ENCODE peak calls at places on chromosomes 12 and 14, in five cellular contexts. G is K562, V is HepG2, W is sigmoid colon, Q is transverse colon. E is an unnamed sample.

GRCh38 chr12:121697093-121697698 is 15.4 kb upstream of the TMEM120B start:
- DNase-seq in G (peak; percentile 65), V (peak; percentile 53), W (no peak), Q (no peak), E (no peak)

GRCh38 chr14:91891721-91892220 is 24.4 kb upstream of the TC2N start:
- DNase-seq in G (no peak), V (no peak), W (no peak), Q (no peak), E (no peak)

GRCh38 chr14:94686511-94687160 is 74.4 kb downstream of the SERPINA3 start:
- DNase-seq in G (no peak), V (no peak), W (peak; percentile 56), Q (no peak), E (no peak)

GRCh38 chr14:49315570-49315969 is 270.6 kb downstream of the RPS29 start:
- DNase-seq in G (no peak), V (no peak), W (no peak), Q (no peak), E (no peak)

GRCh38 chr14:30849354-30849753 is 25.0 kb upstream of the COCH start:
- DNase-seq in G (no peak), V (no peak), W (no peak), Q (peak; percentile 17), E (no peak)

GRCh38 chr12:131618303-131618658 is 92.6 kb upstream of the SFSWAP start:
- DNase-seq in G (peak; percentile 44), V (no peak), W (no peak), Q (no peak), E (no peak)

GRCh38 chr12:122449317-122449716 is 26.8 kb upstream of the CLIP1 start:
- DNase-seq in G (peak; percentile 22), V (peak; percentile 82), W (no peak), Q (no peak), E (no peak)

GRCh38 chr14:96254696-96255095 is 1.3 kb upstream of the BDKRB1 start:
- DNase-seq in G (no peak), V (no peak), W (peak; percentile 79), Q (no peak), E (no peak)

GRCh38 chr14:34873591-34874385 is 1.4 kb downstream of the BAZ1A start:
- DNase-seq in G (peak; percentile 91), V (no peak), W (peak; percentile 91), Q (peak; percentile 86), E (peak; percentile 95)

GRCh38 chr14:100982356-100982755 is 78.8 kb upstream of the RTL1 start:
- DNase-seq in G (no peak), V (no peak), W (no peak), Q (no peak), E (no peak)

GRCh38 chr14:50523271-50524041 is 8.9 kb downstream of the MAP4K5 start:
- DNase-seq in G (no peak), V (no peak), W (no peak), Q (no peak), E (no peak)

GRCh38 chr14:78567343-78567742 is 397.2 kb downstream of the NRXN3 start:
- DNase-seq in G (no peak), V (no peak), W (no peak), Q (no peak), E (no peak)

GRCh38 chr12:56941299-56942017 is 7.2 kb upstream of the SDR9C7 start:
- DNase-seq in G (peak; percentile 49), V (peak; percentile 94), W (no peak), Q (no peak), E (peak; percentile 89)

GRCh38 chr14:103126873-103127304 is 3.6 kb downstream of the TNFAIP2 start:
- DNase-seq in G (no peak), V (peak; percentile 63), W (peak; percentile 73), Q (peak; percentile 71), E (no peak)

GRCh38 chr12:111446044-111446581 is 40.4 kb downstream of the SH2B3 start:
- DNase-seq in G (peak; percentile 42), V (no peak), W (peak; percentile 75), Q (peak; percentile 71), E (peak; percentile 89)

GRCh38 chr12:111444314-111444705 is 38.6 kb downstream of the SH2B3 start:
- DNase-seq in G (no peak), V (no peak), W (no peak), Q (peak; percentile 12), E (no peak)

GRCh38 chr12:111443586-111443985 is 37.9 kb downstream of the SH2B3 start:
- DNase-seq in G (no peak), V (no peak), W (peak; percentile 61), Q (peak; percentile 23), E (no peak)

GRCh38 chr12:111445311-111446043 is 39.8 kb downstream of the SH2B3 start:
- DNase-seq in G (no peak), V (no peak), W (peak; percentile 63), Q (no peak), E (peak; percentile 58)

GRCh38 chr12:111444706-111445310 is 39.1 kb downstream of the SH2B3 start:
- DNase-seq in G (no peak), V (no peak), W (peak; percentile 87), Q (peak; percentile 80), E (peak; percentile 83)
- TF ChIP-seq CTCF in G (no peak), V (no peak), W (peak; percentile 15), Q (no peak), E (no peak)

GRCh38 chr12:50401383-50402155 is 884 bp downstream of the LARP4 start:
- DNase-seq in G (no peak), V (no peak), W (peak; percentile 67), Q (peak; percentile 13), E (no peak)
- TF ChIP-seq POLR2A in G (no peak), V (no peak), W (no peak), Q (no peak), E (no peak)

GRCh38 chr14:23301969-23302289 is 730 bp downstream of the PPP1R3E start:
- DNase-seq in G (no peak), V (no peak), W (no peak), Q (no peak), E (no peak)
- TF ChIP-seq POLR2AphosphoS5 in G (no peak), V (peak; percentile 83), W (peak; percentile 97), Q (peak; percentile 95), E (peak; percentile 92)

GRCh38 chr12:28963554-28963953 is 185.5 kb upstream of the FAR2 start:
- DNase-seq in G (peak; percentile 14), V (no peak), W (no peak), Q (no peak), E (no peak)
- TF ChIP-seq CTCF in G (no peak), V (no peak), W (no peak), Q (no peak), E (peak; percentile 16)

GRCh38 chr12:123471374-123472068 is 13.6 kb downstream of the SNRNP35 start:
- DNase-seq in G (no peak), V (peak; percentile 50), W (no peak), Q (no peak), E (no peak)

GRCh38 chr12:123469978-123470377 is 12.0 kb downstream of the SNRNP35 start:
- DNase-seq in G (no peak), V (no peak), W (no peak), Q (no peak), E (no peak)

GRCh38 chr12:123474493-123475255 is 16.7 kb downstream of the SNRNP35 start:
- DNase-seq in G (no peak), V (no peak), W (no peak), Q (no peak), E (no peak)

GRCh38 chr12:123475256-123475703 is 17.3 kb downstream of the SNRNP35 start:
- DNase-seq in G (no peak), V (no peak), W (no peak), Q (no peak), E (no peak)

DNA sequence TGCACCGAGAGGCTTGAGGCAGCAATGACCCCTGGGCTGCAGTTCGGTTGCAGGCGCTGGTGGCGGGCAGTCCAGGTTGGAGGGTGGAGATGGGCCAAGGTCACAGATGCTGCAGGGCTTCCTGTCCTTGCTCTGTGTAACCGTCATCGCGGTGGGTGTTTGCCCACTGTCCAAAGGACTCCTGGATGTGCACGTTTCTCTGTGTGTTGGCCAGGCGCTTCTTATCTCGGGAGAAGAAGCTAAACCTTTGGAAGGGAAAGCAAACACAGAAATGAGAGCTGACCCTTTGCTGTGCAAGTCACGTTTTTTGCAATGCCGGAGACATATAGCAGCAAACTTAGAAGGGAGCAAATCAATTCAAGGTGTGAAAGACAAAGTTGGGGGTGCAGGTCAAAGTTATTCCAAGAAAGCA is 14.5 kb downstream of the SNRNP35 start:
- DNase-seq in G (no peak), V (peak; percentile 86), W (no peak), Q (no peak), E (no peak)
- TF ChIP-seq POLR2A in G (no peak), V (no peak), W (no peak), Q (no peak), E (no peak)

DNA sequence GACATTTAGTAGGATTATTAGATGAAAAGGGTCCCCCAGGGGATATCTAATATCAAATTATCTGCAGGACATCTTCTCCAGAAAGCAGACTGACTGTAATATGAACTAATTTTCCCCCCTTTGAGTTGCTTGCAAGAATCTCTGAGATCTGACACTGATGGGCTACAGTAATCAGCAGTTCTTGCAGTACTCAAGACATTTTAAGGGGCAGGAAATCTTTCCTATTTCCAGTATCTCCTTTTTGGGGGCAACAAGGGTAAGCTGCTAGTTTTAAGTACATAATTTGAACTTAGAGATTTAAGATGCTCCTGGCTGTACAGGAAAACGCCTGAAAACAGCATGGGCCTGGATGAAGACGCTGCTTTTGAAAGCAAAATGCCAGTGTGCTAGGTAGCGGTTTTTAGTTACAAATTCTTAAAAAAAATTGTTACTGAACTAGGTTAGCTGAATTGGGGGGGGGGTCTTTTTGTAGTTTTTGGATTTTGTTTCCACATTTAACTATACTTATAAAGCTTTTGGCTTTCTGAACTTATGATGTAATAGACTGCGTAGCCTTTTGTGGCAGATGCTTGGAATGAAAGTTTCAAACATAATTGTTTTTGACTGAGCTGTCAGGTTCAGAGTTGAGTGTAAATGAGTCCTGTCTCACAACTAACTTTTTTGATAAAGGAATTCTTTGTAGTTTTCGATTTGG is 2.3 kb downstream of the FRMD6 start:
- DNase-seq in G (no peak), V (no peak), W (no peak), Q (no peak), E (no peak)
- TF ChIP-seq POLR2AphosphoS5 in G (no peak), V (no peak), W (no peak), Q (no peak), E (no peak)